ENCODE peak calls at places on chromosomes 11 and 22, in six cellular contexts. One of them, this sample, is unnamed.

GRCh38 chr11:33769542-33769941 is 4.8 kb downstream of the FBXO3 start:
- DNase-seq in iris pigment epithelial cell: no peak
- DNase-seq in stimulated activated CD4-positive, alpha-beta T cell treated with anti-CD3 and anti-CD28 coated beads, TNF-alpha, amount 100 ng/mL, for 1 hour: no peak
- DNase-seq in frontal cortex: no peak
- DNase-seq in GM12892: no peak
- DNase-seq in M059J: no peak
- DNase-seq in this sample: no peak

GRCh38 chr11:93741882-93742226 is 382 bp downstream of the C11orf54 start:
- DNase-seq in M059J: peak
- DNase-seq in iris pigment epithelial cell: peak
- DNase-seq in GM12892: peak
- DNase-seq in frontal cortex: no peak
- DNase-seq in stimulated activated CD4-positive, alpha-beta T cell treated with anti-CD3 and anti-CD28 coated beads, TNF-alpha, amount 100 ng/mL, for 1 hour: no peak
- DNase-seq in this sample: no peak

GRCh38 chr22:42062506-42063190 is 8.0 kb downstream of the NAGA start:
- DNase-seq in iris pigment epithelial cell: no peak
- DNase-seq in GM12892: no peak
- DNase-seq in M059J: no peak
- DNase-seq in frontal cortex: no peak
- DNase-seq in stimulated activated CD4-positive, alpha-beta T cell treated with anti-CD3 and anti-CD28 coated beads, TNF-alpha, amount 100 ng/mL, for 1 hour: no peak
- DNase-seq in this sample: no peak

GRCh38 chr11:82981852-82982251 is 80.3 kb downstream of the DDIAS start:
- DNase-seq in GM12892: no peak
- DNase-seq in iris pigment epithelial cell: peak
- DNase-seq in M059J: peak
- DNase-seq in frontal cortex: no peak
- DNase-seq in stimulated activated CD4-positive, alpha-beta T cell treated with anti-CD3 and anti-CD28 coated beads, TNF-alpha, amount 100 ng/mL, for 1 hour: no peak
- DNase-seq in this sample: no peak

GRCh38 chr11:39675171-39675570 is 1784.3 kb downstream of the LRRC4C start:
- DNase-seq in stimulated activated CD4-positive, alpha-beta T cell treated with anti-CD3 and anti-CD28 coated beads, TNF-alpha, amount 100 ng/mL, for 1 hour: no peak
- DNase-seq in frontal cortex: no peak
- DNase-seq in iris pigment epithelial cell: no peak
- DNase-seq in GM12892: no peak
- DNase-seq in M059J: no peak
- DNase-seq in this sample: no peak

GRCh38 chr11:3865388-3866193 is 10.1 kb downstream of the STIM1 start:
- DNase-seq in GM12892: no peak
- DNase-seq in M059J: peak
- DNase-seq in iris pigment epithelial cell: peak
- DNase-seq in stimulated activated CD4-positive, alpha-beta T cell treated with anti-CD3 and anti-CD28 coated beads, TNF-alpha, amount 100 ng/mL, for 1 hour: no peak
- DNase-seq in frontal cortex: no peak
- DNase-seq in this sample: no peak

GRCh38 chr11:131886201-131886600 is 515.8 kb downstream of the NTM start:
- DNase-seq in GM12892: no peak
- DNase-seq in iris pigment epithelial cell: peak
- DNase-seq in frontal cortex: no peak
- DNase-seq in M059J: peak
- DNase-seq in stimulated activated CD4-positive, alpha-beta T cell treated with anti-CD3 and anti-CD28 coated beads, TNF-alpha, amount 100 ng/mL, for 1 hour: no peak
- DNase-seq in this sample: no peak

GRCh38 chr22:31344369-31345330 is 1.5 kb downstream of the PATZ1 start:
- DNase-seq in iris pigment epithelial cell: peak
- DNase-seq in frontal cortex: no peak
- DNase-seq in GM12892: no peak
- DNase-seq in stimulated activated CD4-positive, alpha-beta T cell treated with anti-CD3 and anti-CD28 coated beads, TNF-alpha, amount 100 ng/mL, for 1 hour: no peak
- DNase-seq in M059J: no peak
- DNase-seq in this sample: peak

GRCh38 chr11:78647986-78648875 is 73.6 kb upstream of the NARS2 start:
- DNase-seq in frontal cortex: no peak
- DNase-seq in stimulated activated CD4-positive, alpha-beta T cell treated with anti-CD3 and anti-CD28 coated beads, TNF-alpha, amount 100 ng/mL, for 1 hour: no peak
- DNase-seq in M059J: no peak
- DNase-seq in iris pigment epithelial cell: no peak
- DNase-seq in GM12892: no peak
- DNase-seq in this sample: no peak

GRCh38 chr11:20125927-20126326 is 34.3 kb downstream of the DBX1 start:
- DNase-seq in M059J: peak
- DNase-seq in GM12892: no peak
- DNase-seq in frontal cortex: no peak
- DNase-seq in stimulated activated CD4-positive, alpha-beta T cell treated with anti-CD3 and anti-CD28 coated beads, TNF-alpha, amount 100 ng/mL, for 1 hour: no peak
- DNase-seq in iris pigment epithelial cell: peak
- DNase-seq in this sample: no peak

GRCh38 chr11:92765965-92766371 is 203.5 kb upstream of the MTNR1B start:
- DNase-seq in stimulated activated CD4-positive, alpha-beta T cell treated with anti-CD3 and anti-CD28 coated beads, TNF-alpha, amount 100 ng/mL, for 1 hour: no peak
- DNase-seq in GM12892: no peak
- DNase-seq in frontal cortex: no peak
- DNase-seq in M059J: no peak
- DNase-seq in iris pigment epithelial cell: no peak
- DNase-seq in this sample: no peak

GRCh38 chr11:122226810-122227379 is 110.9 kb upstream of the BLID start:
- DNase-seq in GM12892: no peak
- DNase-seq in M059J: peak
- DNase-seq in iris pigment epithelial cell: no peak
- DNase-seq in stimulated activated CD4-positive, alpha-beta T cell treated with anti-CD3 and anti-CD28 coated beads, TNF-alpha, amount 100 ng/mL, for 1 hour: no peak
- DNase-seq in frontal cortex: no peak
- DNase-seq in this sample: no peak

GRCh38 chr11:19735512-19735911 is 22.9 kb downstream of the NAV2 start:
- DNase-seq in stimulated activated CD4-positive, alpha-beta T cell treated with anti-CD3 and anti-CD28 coated beads, TNF-alpha, amount 100 ng/mL, for 1 hour: no peak
- DNase-seq in M059J: peak
- DNase-seq in GM12892: no peak
- DNase-seq in frontal cortex: no peak
- DNase-seq in iris pigment epithelial cell: peak
- DNase-seq in this sample: no peak

GRCh38 chr11:102783016-102783415 is 2.6 kb upstream of the MMP10 start:
- DNase-seq in iris pigment epithelial cell: no peak
- DNase-seq in M059J: no peak
- DNase-seq in stimulated activated CD4-positive, alpha-beta T cell treated with anti-CD3 and anti-CD28 coated beads, TNF-alpha, amount 100 ng/mL, for 1 hour: no peak
- DNase-seq in GM12892: no peak
- DNase-seq in frontal cortex: no peak
- DNase-seq in this sample: no peak

GRCh38 chr11:14042686-14043440 is 80.3 kb downstream of the SPON1 start:
- DNase-seq in frontal cortex: peak
- DNase-seq in M059J: no peak
- DNase-seq in iris pigment epithelial cell: no peak
- DNase-seq in stimulated activated CD4-positive, alpha-beta T cell treated with anti-CD3 and anti-CD28 coated beads, TNF-alpha, amount 100 ng/mL, for 1 hour: no peak
- DNase-seq in GM12892: no peak
- DNase-seq in this sample: no peak

This sample was measured in activated effector memory CD4-positive, alpha-beta T cell treated with anti-CD3 and anti-CD28 coated beads, Interleukin-2, amount 50 U/mL, for 16 hours.